ENCODE peak calls at places on chromosomes 6 and 20, in eight cellular contexts. I is RWPE2, R is colonic mucosa, O is body of pancreas, Y is thoracic aorta, M is upper lobe of right lung, D is gastrocnemius medialis, N is pancreas. K is an unnamed sample.

GRCh38 chr6:136780972-136781371 is 11.3 kb downstream of the MAP3K5 start:
- DNase-seq in I (no peak), R (no peak), O (no peak), Y (no peak), M (no peak), D (no peak), N (no peak), K (no peak)

GRCh38 chr6:52576054-52576391 is 837 bp downstream of the TRAM2 start:
- DNase-seq in I (no peak), R (no peak), O (peak; percentile 31), Y (no peak), M (no peak), D (no peak), N (no peak), K (no peak)

GRCh38 chr20:24795444-24795843 is 153.6 kb upstream of the CST7 start:
- DNase-seq in I (no peak), R (no peak), O (no peak), Y (no peak), M (no peak), D (no peak), N (no peak), K (no peak)

GRCh38 chr6:48615041-48615440 is 504.0 kb upstream of the PTCHD4 start:
- DNase-seq in I (no peak), R (no peak), O (no peak), Y (no peak), M (no peak), D (no peak), N (no peak), K (no peak)

GRCh38 chr6:8006208-8006607 is 58.0 kb downstream of the BLOC1S5 start:
- DNase-seq in I (no peak), R (no peak), O (no peak), Y (no peak), M (no peak), D (no peak), N (no peak), K (no peak)

GRCh38 chr6:35731414-35731735 is 5.5 kb upstream of the ARMC12 start:
- DNase-seq in I (peak; percentile 92), R (peak; percentile 96), O (peak; percentile 92), Y (peak; percentile 94), M (peak; percentile 99), D (peak; percentile 93), N (peak; percentile 88), K (peak; percentile 99)

GRCh38 chr6:45155341-45155894 is 172.7 kb upstream of the RUNX2 start:
- DNase-seq in I (no peak), R (no peak), O (no peak), Y (no peak), M (no peak), D (no peak), N (no peak), K (no peak)

GRCh38 chr6:113299526-113299925 is 557.6 kb upstream of the MARCKS start:
- DNase-seq in I (no peak), R (no peak), O (no peak), Y (no peak), M (no peak), D (no peak), N (no peak), K (no peak)

GRCh38 chr6:85241515-85241914 is 208.4 kb upstream of the NT5E start:
- DNase-seq in I (no peak), R (no peak), O (no peak), Y (no peak), M (no peak), D (no peak), N (no peak), K (no peak)

GRCh38 chr6:156731436-156731835 is 45.7 kb upstream of the ARID1B start:
- DNase-seq in I (no peak), R (no peak), O (no peak), Y (no peak), M (no peak), D (no peak), N (no peak), K (no peak)

GRCh38 chr6:35213161-35213823 is 464 bp upstream of the SCUBE3 start:
- DNase-seq in I (no peak), R (no peak), O (no peak), Y (no peak), M (no peak), D (no peak), N (no peak), K (no peak)

GRCh38 chr20:51042657-51043247 is 19.8 kb upstream of the KCNG1 start:
- DNase-seq in I (peak; percentile 72), R (no peak), O (no peak), Y (no peak), M (peak; percentile 15), D (no peak), N (no peak), K (no peak)

GRCh38 chr6:106181664-106182418 is 95.7 kb downstream of the PRDM1 start:
- DNase-seq in I (no peak), R (no peak), O (no peak), Y (no peak), M (no peak), D (no peak), N (no peak), K (no peak)

GRCh38 chr6:17004269-17004668 is 97.6 kb upstream of the STMND1 start:
- DNase-seq in I (no peak), R (no peak), O (no peak), Y (no peak), M (no peak), D (no peak), N (no peak), K (no peak)

GRCh38 chr20:47204008-47204745 is 152.3 kb downstream of the ZMYND8 start:
- DNase-seq in I (no peak), R (no peak), O (no peak), Y (no peak), M (no peak), D (no peak), N (no peak), K (no peak)

GRCh38 chr6:14272111-14273085 is 154.8 kb downstream of the CD83 start:
- DNase-seq in I (no peak), R (no peak), O (no peak), Y (no peak), M (no peak), D (no peak), N (no peak), K (no peak)

GRCh38 chr6:55014321-55015088 is 159.8 kb upstream of the HCRTR2 start:
- DNase-seq in I (no peak), R (no peak), O (no peak), Y (no peak), M (no peak), D (no peak), N (no peak), K (no peak)

GRCh38 chr6:81451787-81452186 is 300.7 kb downstream of the TENT5A start:
- DNase-seq in I (no peak), R (no peak), O (no peak), Y (no peak), M (no peak), D (no peak), N (no peak), K (no peak)

GRCh38 chr20:47998736-47999135 is 213.5 kb upstream of the SULF2 start:
- DNase-seq in I (peak; percentile 55), R (no peak), O (no peak), Y (no peak), M (no peak), D (no peak), N (no peak), K (no peak)

DNA sequence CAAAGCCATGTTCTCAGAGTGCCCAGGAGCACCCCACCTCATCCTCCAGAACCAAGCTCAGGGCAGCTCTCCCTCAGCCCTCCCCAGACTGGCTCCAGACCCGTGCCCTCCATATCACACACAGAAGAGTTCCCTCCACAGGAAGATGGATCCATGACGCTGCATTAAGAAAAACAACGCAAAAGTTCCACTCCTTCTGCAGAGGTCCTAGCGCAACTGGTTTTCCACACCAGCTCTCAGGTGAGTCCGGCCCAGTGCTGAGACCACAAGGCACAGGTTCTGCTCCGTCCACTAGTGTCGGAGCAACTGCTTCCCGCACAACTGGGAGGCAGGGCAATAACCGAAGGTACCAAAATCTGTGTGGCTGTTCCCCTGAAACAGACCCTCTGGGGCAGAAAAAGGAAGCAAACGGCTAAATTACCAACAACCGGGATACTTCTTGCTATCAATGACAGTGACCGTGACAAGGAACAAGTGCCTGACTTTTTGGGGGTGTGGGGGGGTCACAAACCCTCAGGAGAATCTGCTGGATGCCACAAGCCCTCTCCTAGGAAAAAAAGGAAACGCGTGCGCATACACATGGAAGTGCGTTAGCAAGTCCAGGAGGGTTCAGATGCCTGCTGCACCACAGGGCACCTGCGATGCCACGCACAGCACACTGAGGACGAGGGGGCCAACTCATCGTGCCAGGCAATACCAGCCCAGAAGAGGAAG is 49.2 kb downstream of the MYH7B start:
- DNase-seq in I (peak; percentile 71), R (no peak), O (no peak), Y (no peak), M (no peak), D (no peak), N (peak; percentile 27), K (no peak)
- H3K36me3 ChIP-seq in I (peaks cover 98% of the 10 kb centered on the region), R (peaks cover 28% of the 10 kb centered on the region), O (peaks cover 26% of the 10 kb centered on the region), Y (peaks cover 87% of the 10 kb centered on the region), M (peaks cover 100% of the 10 kb centered on the region), D (no peaks in the 10 kb centered on the region), N (peaks cover 84% of the 10 kb centered on the region), K (peaks cover 94% of the 10 kb centered on the region)

GRCh38 chr20:56626367-56627121 is 2.6 kb upstream of the TFAP2C start:
- DNase-seq in I (peak; percentile 80), R (peak; percentile 36), O (peak; percentile 33), Y (no peak), M (no peak), D (no peak), N (peak; percentile 58), K (no peak)
- TF ChIP-seq CTCF in I (peak; percentile 60), R (no peak), O (no peak), Y (no peak), M (peak; percentile 5), D (no peak), N (no peak), K (no peak)

GRCh38 chr6:126041516-126042447 is 55.4 kb downstream of the TRMT11 start:
- DNase-seq in I (no peak), R (no peak), O (no peak), Y (no peak), M (no peak), D (no peak), N (no peak), K (no peak)
- H3K36me3 ChIP-seq in I (peaks cover 24% of the 10 kb centered on the region), R (no peaks in the 10 kb centered on the region), O (no peaks in the 10 kb centered on the region), Y (peaks cover under 1% of the 10 kb centered on the region), M (peaks cover 12% of the 10 kb centered on the region), D (no peaks in the 10 kb centered on the region), N (no peaks in the 10 kb centered on the region), K (peaks cover under 1% of the 10 kb centered on the region)

GRCh38 chr6:43407296-43407695 is 20.0 kb upstream of the ABCC10 start:
- DNase-seq in I (no peak), R (no peak), O (no peak), Y (no peak), M (no peak), D (no peak), N (no peak), K (no peak)

GRCh38 chr6:43401730-43402129 is 25.6 kb upstream of the ABCC10 start:
- DNase-seq in I (no peak), R (no peak), O (no peak), Y (no peak), M (no peak), D (no peak), N (no peak), K (no peak)

GRCh38 chr6:43399932-43400487 is 27.3 kb upstream of the ABCC10 start:
- DNase-seq in I (no peak), R (no peak), O (no peak), Y (no peak), M (no peak), D (no peak), N (no peak), K (no peak)

GRCh38 chr6:43405354-43405753 is 22.0 kb upstream of the ABCC10 start:
- DNase-seq in I (no peak), R (no peak), O (no peak), Y (no peak), M (no peak), D (no peak), N (no peak), K (no peak)

GRCh38 chr6:43402819-43403218 is 24.5 kb upstream of the ABCC10 start:
- DNase-seq in I (no peak), R (no peak), O (no peak), Y (no peak), M (no peak), D (no peak), N (no peak), K (no peak)
- TF ChIP-seq CTCF in I (no peak), R (no peak), O (no peak), Y (no peak), M (no peak), D (no peak), N (no peak), K (no peak)

K was measured in ascending aorta.